ENCODE peak calls at places on chromosome 20, in ten cellular contexts. K is COLO829; A is kidney; V is AG20443; Q is stimulated activated CD8-positive, alpha-beta memory T cell treated with anti-CD3 and anti-CD28 coated beads, Interleukin-4, amount 100 ng/mL, for 1 hour; I is activated T-cell treated with anti-CD3 and anti-CD28 coated beads for 1 hour; E is A172; W is esophagus muscularis mucosa; N is aorta; J is neural crest cell. D is an unnamed sample.

GRCh38 chr20:57464642-57465211 is 60.2 kb downstream of the CTCFL start:
- DNase-seq in N (peak), I (no peak), K (no peak), A (peak), J (no peak), Q (no peak), V (no peak), E (peak), W (no peak), D (peak)

GRCh38 chr20:59105581-59105980 is 58.0 kb upstream of the ZNF831 start:
- DNase-seq in N (no peak), A (no peak), I (no peak), J (no peak), K (peak), W (peak), V (no peak), Q (no peak), E (no peak), D (no peak)

GRCh38 chr20:40966516-40967185 is 62.0 kb upstream of the TOP1 start:
- DNase-seq in N (no peak), W (peak), A (no peak), J (no peak), K (no peak), Q (no peak), E (no peak), I (no peak), V (no peak), D (no peak)

GRCh38 chr20:54822407-54822806 is 347.0 kb downstream of the DOK5 start:
- DNase-seq in A (no peak), J (no peak), W (no peak), K (no peak), N (no peak), E (no peak), V (no peak), Q (no peak), I (no peak), D (no peak)

GRCh38 chr20:1456300-1456699 is 10.3 kb downstream of the NSFL1C start:
- DNase-seq in J (no peak), E (no peak), N (no peak), W (no peak), I (no peak), K (no peak), Q (no peak), V (peak), A (no peak), D (no peak)

GRCh38 chr20:15977026-15977425 is 596.2 kb downstream of the KIF16B start:
- DNase-seq in A (no peak), Q (no peak), I (no peak), N (no peak), J (no peak), E (no peak), V (no peak), K (no peak), W (no peak), D (no peak)

GRCh38 chr20:3238616-3239025 is 369 bp downstream of the SLC4A11 start:
- DNase-seq in E (no peak), N (peak), Q (peak), I (peak), A (peak), J (no peak), K (no peak), W (no peak), V (peak), D (no peak)

GRCh38 chr20:54156522-54156921 is 17.3 kb downstream of the CYP24A1 start:
- DNase-seq in N (no peak), J (no peak), V (no peak), W (no peak), K (no peak), A (no peak), Q (no peak), E (no peak), I (no peak), D (no peak)

GRCh38 chr20:48295445-48295903 is 510.2 kb upstream of the SULF2 start:
- DNase-seq in N (no peak), W (no peak), K (peak), J (no peak), V (peak), E (peak), I (no peak), Q (no peak), A (no peak), D (no peak)

GRCh38 chr20:10519361-10520048 is 84.4 kb downstream of the SLX4IP start:
- DNase-seq in K (no peak), I (no peak), V (no peak), A (no peak), E (peak), Q (no peak), J (no peak), N (no peak), W (no peak), D (no peak)

GRCh38 chr20:61288331-61288784 is 36.3 kb downstream of the CDH4 start:
- DNase-seq in I (no peak), V (no peak), K (no peak), N (no peak), A (no peak), E (no peak), W (no peak), J (no peak), Q (no peak), D (no peak)

GRCh38 chr20:37270586-37271420 is 9.2 kb upstream of the GHRH start:
- DNase-seq in K (no peak), E (no peak), I (no peak), Q (no peak), W (no peak), J (no peak), N (peak), V (no peak), A (peak), D (no peak)

GRCh38 chr20:38671186-38671585 is 53.1 kb upstream of the SLC32A1 start:
- DNase-seq in N (no peak), V (no peak), E (no peak), W (no peak), Q (no peak), A (no peak), J (no peak), I (no peak), K (no peak), D (no peak)

GRCh38 chr20:14612389-14612788 is 275.0 kb upstream of the FLRT3 start:
- DNase-seq in K (no peak), Q (no peak), W (no peak), E (no peak), N (no peak), A (no peak), I (no peak), J (no peak), V (no peak), D (peak)

GRCh38 chr20:17562804-17563305 is 7.0 kb upstream of the DSTN start:
- DNase-seq in A (no peak), V (peak), Q (no peak), W (no peak), I (no peak), K (no peak), E (peak), N (no peak), J (no peak), D (no peak)

GRCh38 chr20:21396045-21396893 is 1.1 kb downstream of the NKX2-4 start:
- DNase-seq in Q (no peak), V (peak), N (peak), E (no peak), K (no peak), J (no peak), A (peak), W (no peak), I (no peak), D (no peak)

GRCh38 chr20:36340593-36340990 is 34.5 kb downstream of the DLGAP4 start:
- DNase-seq in V (no peak), W (no peak), I (no peak), K (no peak), Q (no peak), A (peak), E (peak), N (peak), J (no peak), D (no peak)

GRCh38 chr20:51046021-51046985 is 23.4 kb upstream of the KCNG1 start:
- DNase-seq in A (no peak), K (no peak), I (no peak), J (no peak), E (no peak), W (no peak), N (no peak), V (no peak), Q (no peak), D (no peak)

GRCh38 chr20:52971498-52972189 is 514 bp upstream of the TSHZ2 start:
- DNase-seq in K (no peak), N (no peak), E (no peak), V (peak), Q (no peak), I (no peak), J (no peak), W (peak), A (no peak), D (no peak)

GRCh38 chr20:64080013-64080812 is at the start of gene OPRL1:
- DNase-seq in Q (no peak), N (no peak), E (no peak), W (no peak), A (no peak), I (peak), J (no peak), K (no peak), V (no peak), D (no peak)

GRCh38 chr20:11379257-11380011 is 538.3 kb upstream of the BTBD3 start:
- DNase-seq in J (peak), V (no peak), Q (no peak), K (no peak), I (no peak), W (no peak), E (no peak), A (peak), N (no peak), D (no peak)

GRCh38 chr20:62581308-62581707 is 61.0 kb upstream of the SLCO4A1 start:
- DNase-seq in W (no peak), Q (no peak), N (no peak), J (no peak), A (no peak), V (no peak), I (no peak), E (no peak), K (no peak), D (no peak)

GRCh38 chr20:32626859-32627636 is 41.9 kb upstream of the NOL4L start:
- DNase-seq in I (no peak), K (no peak), Q (no peak), N (no peak), J (no peak), A (no peak), E (peak), V (peak), W (no peak), D (no peak)

D was measured in NCI-H460.